ENCODE peak calls at places on chromosome 10, in four cellular contexts. One of them, this sample, is unnamed.

GRCh38 chr10:14553434-14553833 is 221.3 kb downstream of the FAM107B start:
- DNase-seq in tibial nerve: no peak
- DNase-seq in effector CD4-positive, alpha-beta T cell: no peak
- DNase-seq in AG09309: peak
- DNase-seq in this sample: no peak

GRCh38 chr10:131198843-131199242 is 112.7 kb downstream of the TCERG1L start:
- DNase-seq in AG09309: no peak
- DNase-seq in tibial nerve: no peak
- DNase-seq in effector CD4-positive, alpha-beta T cell: no peak
- DNase-seq in this sample: no peak

GRCh38 chr10:125783957-125784356 is 8.3 kb upstream of the MMP21 start:
- DNase-seq in AG09309: no peak
- DNase-seq in tibial nerve: no peak
- DNase-seq in effector CD4-positive, alpha-beta T cell: no peak
- DNase-seq in this sample: no peak

GRCh38 chr10:93813507-93814465 is 56.0 kb downstream of the LGI1 start:
- DNase-seq in effector CD4-positive, alpha-beta T cell: peak
- DNase-seq in tibial nerve: peak
- DNase-seq in AG09309: no peak
- DNase-seq in this sample: no peak

GRCh38 chr10:62794306-62794705 is 10.2 kb upstream of the ADO start:
- DNase-seq in AG09309: peak
- DNase-seq in effector CD4-positive, alpha-beta T cell: no peak
- DNase-seq in tibial nerve: no peak
- DNase-seq in this sample: no peak

GRCh38 chr10:79331226-79331625 is 16.0 kb upstream of the PPIF start:
- DNase-seq in tibial nerve: no peak
- DNase-seq in effector CD4-positive, alpha-beta T cell: no peak
- DNase-seq in AG09309: no peak
- DNase-seq in this sample: no peak

GRCh38 chr10:52769966-52770365 is 2.6 kb downstream of the MBL2 start:
- DNase-seq in AG09309: no peak
- DNase-seq in effector CD4-positive, alpha-beta T cell: no peak
- DNase-seq in tibial nerve: no peak
- DNase-seq in this sample: no peak

GRCh38 chr10:1715821-1716220 is 21.5 kb downstream of the ADARB2 start:
- DNase-seq in effector CD4-positive, alpha-beta T cell: no peak
- DNase-seq in AG09309: no peak
- DNase-seq in tibial nerve: no peak
- DNase-seq in this sample: no peak

GRCh38 chr10:110077436-110078120 is 69.8 kb downstream of the ADD3 start:
- DNase-seq in effector CD4-positive, alpha-beta T cell: no peak
- DNase-seq in AG09309: no peak
- DNase-seq in tibial nerve: no peak
- DNase-seq in this sample: peak

GRCh38 chr10:124604214-124605000 is 139.8 kb downstream of the FAM53B start:
- DNase-seq in tibial nerve: no peak
- DNase-seq in AG09309: no peak
- DNase-seq in effector CD4-positive, alpha-beta T cell: no peak
- DNase-seq in this sample: no peak

GRCh38 chr10:58781873-58782488 is 269.3 kb downstream of the BICC1 start:
- DNase-seq in tibial nerve: peak
- DNase-seq in effector CD4-positive, alpha-beta T cell: no peak
- DNase-seq in AG09309: no peak
- DNase-seq in this sample: no peak

GRCh38 chr10:52744057-52744819 is 28.3 kb downstream of the MBL2 start:
- DNase-seq in tibial nerve: no peak
- DNase-seq in effector CD4-positive, alpha-beta T cell: no peak
- DNase-seq in AG09309: no peak
- DNase-seq in this sample: no peak

GRCh38 chr10:13593560-13593959 is 6.8 kb downstream of the PRPF18 start:
- DNase-seq in effector CD4-positive, alpha-beta T cell: no peak
- DNase-seq in AG09309: peak
- DNase-seq in tibial nerve: no peak
- DNase-seq in this sample: no peak

GRCh38 chr10:125698599-125698998 is 15.6 kb upstream of the TEX36 start:
- DNase-seq in effector CD4-positive, alpha-beta T cell: no peak
- DNase-seq in AG09309: no peak
- DNase-seq in tibial nerve: no peak
- DNase-seq in this sample: no peak

GRCh38 chr10:110382695-110383094 is 78.0 kb upstream of the SMNDC1 start:
- DNase-seq in AG09309: no peak
- DNase-seq in effector CD4-positive, alpha-beta T cell: no peak
- DNase-seq in tibial nerve: no peak
- DNase-seq in this sample: no peak

This sample was measured in naive thymus-derived CD8-positive, alpha-beta T cell.